ENCODE peak calls at places on chromosomes 7 and 10, in nine cellular contexts. One of them, this sample, is unnamed.
A peak's percentile ranks its signal among the peaks of the same experiment; 100 is the strongest.

GRCh38 chr10:18606051-18606730 is 45.2 kb downstream of the NSUN6 start:
- DNase-seq in GM20000: no peak
- DNase-seq in heart right ventricle: no peak
- DNase-seq in nephron progenitor cell: no peak
- DNase-seq in body of pancreas: no peak
- DNase-seq in HCT116: no peak
- DNase-seq in type B pancreatic cell: no peak
- DNase-seq in GM13977: no peak
- DNase-seq in mesothelial cell of epicardium: no peak
- DNase-seq in this sample: no peak

GRCh38 chr7:95545007-95545615 is 51.2 kb downstream of the PDK4 start:
- DNase-seq in HCT116: peak; percentile 47
- DNase-seq in heart right ventricle: no peak
- DNase-seq in GM20000: no peak
- DNase-seq in mesothelial cell of epicardium: no peak
- DNase-seq in type B pancreatic cell: no peak
- DNase-seq in nephron progenitor cell: peak; percentile 18
- DNase-seq in body of pancreas: peak; percentile 74
- DNase-seq in GM13977: no peak
- DNase-seq in this sample: peak; percentile 73

GRCh38 chr10:122939819-122940543 is 14.0 kb downstream of the C10orf88 start:
- DNase-seq in type B pancreatic cell: no peak
- DNase-seq in GM13977: no peak
- DNase-seq in heart right ventricle: no peak
- DNase-seq in mesothelial cell of epicardium: no peak
- DNase-seq in nephron progenitor cell: no peak
- DNase-seq in body of pancreas: no peak
- DNase-seq in HCT116: no peak
- DNase-seq in GM20000: no peak
- DNase-seq in this sample: no peak

GRCh38 chr7:100430450-100431285 is 1.0 kb downstream of the MEPCE start:
- DNase-seq in heart right ventricle: no peak
- DNase-seq in nephron progenitor cell: no peak
- DNase-seq in GM13977: no peak
- DNase-seq in mesothelial cell of epicardium: no peak
- DNase-seq in HCT116: no peak
- DNase-seq in GM20000: peak; percentile 40
- DNase-seq in type B pancreatic cell: no peak
- DNase-seq in body of pancreas: no peak
- DNase-seq in this sample: no peak

GRCh38 chr7:44287488-44288380 is 37.7 kb downstream of the CAMK2B start:
- DNase-seq in body of pancreas: peak; percentile 2
- DNase-seq in type B pancreatic cell: peak; percentile 50
- DNase-seq in GM13977: no peak
- DNase-seq in nephron progenitor cell: no peak
- DNase-seq in HCT116: no peak
- DNase-seq in GM20000: no peak
- DNase-seq in heart right ventricle: no peak
- DNase-seq in mesothelial cell of epicardium: peak; percentile 13
- DNase-seq in this sample: no peak

GRCh38 chr10:48493083-48493871 is 111.6 kb downstream of the ARHGAP22 start:
- DNase-seq in body of pancreas: no peak
- DNase-seq in GM13977: no peak
- DNase-seq in nephron progenitor cell: no peak
- DNase-seq in heart right ventricle: no peak
- DNase-seq in type B pancreatic cell: peak; percentile 49
- DNase-seq in mesothelial cell of epicardium: no peak
- DNase-seq in HCT116: no peak
- DNase-seq in GM20000: no peak
- DNase-seq in this sample: no peak

GRCh38 chr7:90701771-90702170 is 105.7 kb downstream of the CDK14 start:
- DNase-seq in mesothelial cell of epicardium: no peak
- DNase-seq in HCT116: no peak
- DNase-seq in GM20000: no peak
- DNase-seq in body of pancreas: peak; percentile 34
- DNase-seq in type B pancreatic cell: no peak
- DNase-seq in GM13977: no peak
- DNase-seq in heart right ventricle: no peak
- DNase-seq in nephron progenitor cell: peak; percentile 14
- DNase-seq in this sample: no peak

GRCh38 chr10:42977032-42977416 is 99.8 kb upstream of the RET start:
- DNase-seq in HCT116: no peak
- DNase-seq in nephron progenitor cell: no peak
- DNase-seq in heart right ventricle: no peak
- DNase-seq in type B pancreatic cell: no peak
- DNase-seq in body of pancreas: no peak
- DNase-seq in mesothelial cell of epicardium: no peak
- DNase-seq in GM13977: no peak
- DNase-seq in GM20000: no peak
- DNase-seq in this sample: no peak

GRCh38 chr7:157018997-157019591 is 8.6 kb upstream of the MNX1 start:
- DNase-seq in heart right ventricle: no peak
- DNase-seq in nephron progenitor cell: no peak
- DNase-seq in mesothelial cell of epicardium: no peak
- DNase-seq in type B pancreatic cell: peak; percentile 70
- DNase-seq in HCT116: no peak
- DNase-seq in GM20000: peak; percentile 52
- DNase-seq in body of pancreas: peak; percentile 44
- DNase-seq in GM13977: peak; percentile 52
- DNase-seq in this sample: no peak

GRCh38 chr10:2876032-2876431 is 191.3 kb upstream of the PFKP start:
- DNase-seq in body of pancreas: no peak
- DNase-seq in heart right ventricle: no peak
- DNase-seq in nephron progenitor cell: no peak
- DNase-seq in GM13977: no peak
- DNase-seq in type B pancreatic cell: no peak
- DNase-seq in GM20000: no peak
- DNase-seq in mesothelial cell of epicardium: no peak
- DNase-seq in HCT116: no peak
- DNase-seq in this sample: no peak

GRCh38 chr7:82530361-82530760 is 86.8 kb upstream of the CACNA2D1 start:
- DNase-seq in nephron progenitor cell: no peak
- DNase-seq in HCT116: no peak
- DNase-seq in mesothelial cell of epicardium: no peak
- DNase-seq in heart right ventricle: no peak
- DNase-seq in type B pancreatic cell: no peak
- DNase-seq in GM13977: no peak
- DNase-seq in GM20000: no peak
- DNase-seq in body of pancreas: no peak
- DNase-seq in this sample: no peak

GRCh38 chr10:27998178-27998953 is 513 bp downstream of the ODAD2 start:
- DNase-seq in HCT116: no peak
- DNase-seq in GM13977: no peak
- DNase-seq in nephron progenitor cell: peak; percentile 65
- DNase-seq in heart right ventricle: peak; percentile 26
- DNase-seq in type B pancreatic cell: peak; percentile 72
- DNase-seq in body of pancreas: peak; percentile 39
- DNase-seq in mesothelial cell of epicardium: peak; percentile 21
- DNase-seq in GM20000: no peak
- DNase-seq in this sample: no peak

GRCh38 chr10:104589871-104590270 is 51.2 kb upstream of the SORCS3 start:
- DNase-seq in HCT116: peak; percentile 13
- DNase-seq in type B pancreatic cell: no peak
- DNase-seq in nephron progenitor cell: no peak
- DNase-seq in mesothelial cell of epicardium: no peak
- DNase-seq in body of pancreas: no peak
- DNase-seq in GM20000: no peak
- DNase-seq in GM13977: no peak
- DNase-seq in heart right ventricle: no peak
- DNase-seq in this sample: peak; percentile 76

GRCh38 chr7:74518041-74518440 is 64.3 kb downstream of the GTF2IRD1 start:
- DNase-seq in GM13977: no peak
- DNase-seq in GM20000: no peak
- DNase-seq in HCT116: no peak
- DNase-seq in nephron progenitor cell: no peak
- DNase-seq in type B pancreatic cell: no peak
- DNase-seq in mesothelial cell of epicardium: no peak
- DNase-seq in body of pancreas: no peak
- DNase-seq in heart right ventricle: no peak
- DNase-seq in this sample: no peak

GRCh38 chr10:17428096-17428615 is 26.2 kb downstream of the ST8SIA6 start:
- DNase-seq in GM20000: no peak
- DNase-seq in HCT116: no peak
- DNase-seq in mesothelial cell of epicardium: no peak
- DNase-seq in body of pancreas: no peak
- DNase-seq in heart right ventricle: no peak
- DNase-seq in nephron progenitor cell: no peak
- DNase-seq in GM13977: no peak
- DNase-seq in type B pancreatic cell: no peak
- DNase-seq in this sample: no peak

GRCh38 chr10:6385683-6386082 is 183.0 kb downstream of the PFKFB3 start:
- DNase-seq in body of pancreas: no peak
- DNase-seq in GM20000: no peak
- DNase-seq in nephron progenitor cell: no peak
- DNase-seq in heart right ventricle: no peak
- DNase-seq in mesothelial cell of epicardium: no peak
- DNase-seq in GM13977: no peak
- DNase-seq in type B pancreatic cell: no peak
- DNase-seq in HCT116: no peak
- DNase-seq in this sample: peak; percentile 64

GRCh38 chr7:134714791-134715190 is 64.6 kb upstream of the CALD1 start:
- DNase-seq in heart right ventricle: no peak
- DNase-seq in nephron progenitor cell: no peak
- DNase-seq in GM20000: no peak
- DNase-seq in body of pancreas: no peak
- DNase-seq in GM13977: no peak
- DNase-seq in mesothelial cell of epicardium: no peak
- DNase-seq in type B pancreatic cell: no peak
- DNase-seq in HCT116: no peak
- DNase-seq in this sample: no peak

GRCh38 chr7:157708896-157709295 is 372.1 kb downstream of the DNAJB6 start:
- DNase-seq in GM20000: no peak
- DNase-seq in HCT116: no peak
- DNase-seq in GM13977: no peak
- DNase-seq in heart right ventricle: no peak
- DNase-seq in nephron progenitor cell: no peak
- DNase-seq in body of pancreas: no peak
- DNase-seq in type B pancreatic cell: peak; percentile 54
- DNase-seq in mesothelial cell of epicardium: no peak
- DNase-seq in this sample: no peak

GRCh38 chr7:112484671-112485097 is 3.9 kb downstream of the LSMEM1 start:
- DNase-seq in GM13977: no peak
- DNase-seq in nephron progenitor cell: no peak
- DNase-seq in heart right ventricle: no peak
- DNase-seq in type B pancreatic cell: no peak
- DNase-seq in HCT116: peak; percentile 82
- DNase-seq in body of pancreas: no peak
- DNase-seq in GM20000: no peak
- DNase-seq in mesothelial cell of epicardium: no peak
- DNase-seq in this sample: no peak

GRCh38 chr7:132377703-132378584 is 198.3 kb downstream of the PLXNA4 start:
- DNase-seq in type B pancreatic cell: no peak
- DNase-seq in body of pancreas: no peak
- DNase-seq in heart right ventricle: no peak
- DNase-seq in nephron progenitor cell: no peak
- DNase-seq in HCT116: no peak
- DNase-seq in mesothelial cell of epicardium: no peak
- DNase-seq in GM13977: no peak
- DNase-seq in GM20000: no peak
- DNase-seq in this sample: no peak

GRCh38 chr10:89426230-89426868 is 12.0 kb downstream of the IFIT5 start:
- DNase-seq in GM20000: peak; percentile 57
- DNase-seq in HCT116: no peak
- DNase-seq in heart right ventricle: no peak
- DNase-seq in type B pancreatic cell: no peak
- DNase-seq in nephron progenitor cell: peak; percentile 4
- DNase-seq in mesothelial cell of epicardium: no peak
- DNase-seq in GM13977: peak; percentile 49
- DNase-seq in body of pancreas: peak; percentile 39
- DNase-seq in this sample: peak; percentile 60

GRCh38 chr7:85030893-85031292 is 156.0 kb downstream of the SEMA3D start:
- DNase-seq in heart right ventricle: no peak
- DNase-seq in GM13977: no peak
- DNase-seq in type B pancreatic cell: no peak
- DNase-seq in mesothelial cell of epicardium: no peak
- DNase-seq in GM20000: peak; percentile 4
- DNase-seq in body of pancreas: no peak
- DNase-seq in nephron progenitor cell: no peak
- DNase-seq in HCT116: peak; percentile 26
- DNase-seq in this sample: peak; percentile 65
- TF ChIP-seq CTCF in heart right ventricle: peak; percentile 57
- TF ChIP-seq CTCF in GM13977: peak; percentile 33
- TF ChIP-seq CTCF in type B pancreatic cell: peak; percentile 85
- TF ChIP-seq CTCF in mesothelial cell of epicardium: peak; percentile 74
- TF ChIP-seq CTCF in GM20000: no peak
- TF ChIP-seq CTCF in body of pancreas: peak; percentile 45
- TF ChIP-seq CTCF in nephron progenitor cell: peak; percentile 56
- TF ChIP-seq CTCF in HCT116: peak; percentile 56
- TF ChIP-seq CTCF in this sample: peak; percentile 34

DNA sequence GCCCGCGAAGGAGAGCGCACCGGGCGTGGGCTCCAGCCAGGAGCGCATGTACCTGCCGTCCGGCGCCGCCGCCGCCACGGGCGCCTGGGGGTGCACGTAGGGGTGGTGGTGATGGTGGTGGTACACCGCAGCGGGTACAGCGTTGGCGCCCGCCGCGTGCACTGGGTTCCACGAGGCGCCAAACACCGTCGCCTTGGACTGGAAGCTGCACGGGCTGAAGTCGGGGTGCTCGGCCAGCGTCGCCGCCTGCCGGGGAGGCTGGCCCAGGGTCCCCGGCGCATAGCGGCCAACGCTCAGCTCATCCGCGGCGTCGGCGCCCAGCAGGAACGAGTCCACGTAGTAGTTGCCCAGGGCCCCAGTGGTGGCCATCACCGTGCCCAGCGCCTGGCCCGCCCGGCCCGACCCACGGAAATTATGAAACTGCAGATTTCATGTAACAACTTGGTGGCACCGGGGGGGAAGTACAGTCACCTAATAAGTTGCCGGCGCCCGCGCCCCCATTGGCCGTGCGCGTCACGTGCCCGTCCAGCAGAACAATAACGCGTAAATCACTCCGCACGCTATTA is at the start of gene HOXA9:
- DNase-seq in heart right ventricle: no peak
- DNase-seq in HCT116: peak; percentile 94
- DNase-seq in mesothelial cell of epicardium: no peak
- DNase-seq in body of pancreas: no peak
- DNase-seq in nephron progenitor cell: peak; percentile 73
- DNase-seq in type B pancreatic cell: no peak
- DNase-seq in GM20000: no peak
- DNase-seq in GM13977: no peak
- DNase-seq in this sample: no peak
- TF ChIP-seq CTCF in heart right ventricle: no peak
- TF ChIP-seq CTCF in HCT116: no peak
- TF ChIP-seq CTCF in mesothelial cell of epicardium: no peak
- TF ChIP-seq CTCF in body of pancreas: no peak
- TF ChIP-seq CTCF in nephron progenitor cell: no peak
- TF ChIP-seq CTCF in type B pancreatic cell: no peak
- TF ChIP-seq CTCF in GM20000: no peak
- TF ChIP-seq CTCF in GM13977: no peak
- TF ChIP-seq CTCF in this sample: no peak

GRCh38 chr7:33334349-33334748 is 205.0 kb downstream of the BBS9 start:
- DNase-seq in GM20000: peak; percentile 7
- DNase-seq in HCT116: peak; percentile 19
- DNase-seq in type B pancreatic cell: no peak
- DNase-seq in body of pancreas: no peak
- DNase-seq in heart right ventricle: no peak
- DNase-seq in GM13977: peak; percentile 9
- DNase-seq in nephron progenitor cell: no peak
- DNase-seq in mesothelial cell of epicardium: no peak
- DNase-seq in this sample: peak; percentile 52
- TF ChIP-seq CTCF in GM20000: no peak
- TF ChIP-seq CTCF in HCT116: peak; percentile 20
- TF ChIP-seq CTCF in type B pancreatic cell: peak; percentile 60
- TF ChIP-seq CTCF in body of pancreas: peak; percentile 6
- TF ChIP-seq CTCF in heart right ventricle: peak; percentile 29
- TF ChIP-seq CTCF in GM13977: peak; percentile 49
- TF ChIP-seq CTCF in nephron progenitor cell: peak; percentile 46
- TF ChIP-seq CTCF in mesothelial cell of epicardium: no peak
- TF ChIP-seq CTCF in this sample: peak; percentile 64

GRCh38 chr10:114486938-114487814 is 82.9 kb upstream of the AFAP1L2 start:
- DNase-seq in type B pancreatic cell: no peak
- DNase-seq in HCT116: no peak
- DNase-seq in body of pancreas: no peak
- DNase-seq in heart right ventricle: no peak
- DNase-seq in GM13977: no peak
- DNase-seq in nephron progenitor cell: no peak
- DNase-seq in GM20000: no peak
- DNase-seq in mesothelial cell of epicardium: no peak
- DNase-seq in this sample: peak; percentile 88
- TF ChIP-seq CTCF in type B pancreatic cell: peak; percentile 25
- TF ChIP-seq CTCF in HCT116: peak; percentile 30
- TF ChIP-seq CTCF in body of pancreas: no peak
- TF ChIP-seq CTCF in heart right ventricle: no peak
- TF ChIP-seq CTCF in GM13977: no peak
- TF ChIP-seq CTCF in nephron progenitor cell: no peak
- TF ChIP-seq CTCF in GM20000: no peak
- TF ChIP-seq CTCF in mesothelial cell of epicardium: no peak
- TF ChIP-seq CTCF in this sample: no peak